ENCODE peak calls at places on chromosomes 4 and X, in four cellular contexts. G is naive thymus-derived CD8-positive, alpha-beta T cell; L is GM23248; M is heart right ventricle. Q is an unnamed sample.

GRCh38 chrX:138745215-138745614 is 33.7 kb upstream of the FGF13 start:
- DNase-seq in L (peak), G (peak), M (no peak), Q (peak)

GRCh38 chr4:83149885-83150562 is 35.5 kb upstream of the PLAC8 start:
- DNase-seq in G (no peak), L (no peak), M (no peak), Q (no peak)

GRCh38 chrX:65595460-65595876 is 60.9 kb upstream of the LAS1L start:
- DNase-seq in G (peak), L (peak), M (peak), Q (peak)

GRCh38 chrX:21730011-21730410 is 27.9 kb downstream of the SMPX start:
- DNase-seq in M (no peak), G (no peak), L (no peak), Q (no peak)

GRCh38 chrX:126376465-126376864 is 176.1 kb downstream of the DCAF12L1 start:
- DNase-seq in M (no peak), L (no peak), G (no peak), Q (no peak)

GRCh38 chrX:22081475-22082092 is 49.5 kb downstream of the PHEX start:
- DNase-seq in M (peak), L (peak), G (peak), Q (peak)

GRCh38 chr4:114108869-114109268 is 129.4 kb upstream of the ARSJ start:
- DNase-seq in G (no peak), M (no peak), L (peak), Q (no peak)

GRCh38 chr4:56972389-56972788 is 5.0 kb downstream of the NOA1 start:
- DNase-seq in L (no peak), M (no peak), G (no peak), Q (no peak)

GRCh38 chr4:86264269-86264668 is 95.6 kb downstream of the MAPK10 start:
- DNase-seq in G (no peak), M (no peak), L (no peak), Q (no peak)

GRCh38 chr4:8306511-8307021 is 37.0 kb downstream of the HTRA3 start:
- DNase-seq in M (no peak), G (no peak), L (peak), Q (no peak)

GRCh38 chr4:10106421-10107039 is 10.1 kb downstream of the WDR1 start:
- DNase-seq in L (peak), G (no peak), M (no peak), Q (no peak)

GRCh38 chrX:68375803-68376202 is 57.5 kb downstream of the OPHN1 start:
- DNase-seq in M (no peak), L (no peak), G (no peak), Q (no peak)

GRCh38 chr4:57109847-57110634 is at the start of gene IGFBP7:
- DNase-seq in L (peak), G (no peak), M (peak), Q (peak)

GRCh38 chrX:150253946-150254615 is 109.0 kb upstream of the MAMLD1 start:
- DNase-seq in G (no peak), L (no peak), M (no peak), Q (no peak)

GRCh38 chrX:118534716-118535493 is 39.3 kb downstream of the DOCK11 start:
- DNase-seq in L (peak), G (no peak), M (no peak), Q (no peak)

GRCh38 chr4:189547537-189547936 is 393.1 kb upstream of the FRG1 start:
- DNase-seq in L (no peak), G (no peak), M (no peak), Q (no peak)

GRCh38 chrX:63613531-63614028 is 171.4 kb downstream of the ARHGEF9 start:
- DNase-seq in M (no peak), L (no peak), G (no peak), Q (no peak)

GRCh38 chr4:174263445-174263736 is 20.1 kb downstream of the FBXO8 start:
- DNase-seq in G (no peak), M (no peak), L (no peak), Q (no peak)

GRCh38 chr4:99457270-99457669 is 22.1 kb upstream of the ADH7 start:
- DNase-seq in G (no peak), L (no peak), M (no peak), Q (no peak)

Q was measured in KBM-7.